ENCODE peak calls at places on chromosomes 16 and 17, in five cellular contexts. B is ascending aorta, Z is cardiac fibroblast, M is mammary epithelial cell, T is uterus. S is an unnamed sample.

GRCh38 chr16:7443966-7444365 is 111.3 kb downstream of the RBFOX1 start:
- DNase-seq in Z (no peak), T (no peak), M (no peak), B (no peak), S (no peak)

GRCh38 chr16:67457611-67458010 is 23.3 kb downstream of the ATP6V0D1 start:
- DNase-seq in B (no peak), Z (no peak), T (no peak), M (no peak), S (no peak)

GRCh38 chr16:85894266-85894665 is 4.7 kb upstream of the IRF8 start:
- DNase-seq in B (no peak), T (no peak), M (no peak), Z (no peak), S (no peak)

GRCh38 chr16:72198021-72198420 is 26.1 kb upstream of the PMFBP1 start:
- DNase-seq in B (no peak), Z (peak; percentile 93), T (no peak), M (no peak), S (no peak)

GRCh38 chr16:85114909-85115567 is 2.8 kb upstream of the CIBAR2 start:
- DNase-seq in T (peak; percentile 86), B (peak; percentile 93), M (peak; percentile 61), Z (peak; percentile 85), S (peak; percentile 42)

GRCh38 chr17:74512624-74513084 is 18.6 kb downstream of the CD300LB start:
- DNase-seq in Z (peak; percentile 29), T (no peak), M (peak; percentile 18), B (no peak), S (no peak)

GRCh38 chr17:45052052-45052772 is 780 bp upstream of the DCAKD start:
- DNase-seq in Z (no peak), T (peak; percentile 62), B (peak; percentile 71), M (peak; percentile 61), S (no peak)

GRCh38 chr17:550041-550398 is 164.6 kb downstream of the VPS53 start:
- DNase-seq in B (no peak), T (no peak), Z (no peak), M (peak; percentile 66), S (no peak)

GRCh38 chr17:70169707-70170597 is 620 bp downstream of the KCNJ2 start:
- DNase-seq in B (no peak), Z (peak; percentile 17), T (no peak), M (no peak), S (no peak)

GRCh38 chr17:185445-186138 is 4.1 kb upstream of the DOC2B start:
- DNase-seq in Z (no peak), B (no peak), T (no peak), M (peak; percentile 75), S (no peak)

GRCh38 chr17:79295307-79295706 is 220.7 kb downstream of the ENGASE start:
- DNase-seq in B (no peak), M (no peak), Z (no peak), T (no peak), S (no peak)

GRCh38 chr16:17133851-17134250 is 336.9 kb downstream of the XYLT1 start:
- DNase-seq in M (no peak), T (no peak), Z (no peak), B (no peak), S (no peak)
- TF ChIP-seq CTCF in M (no peak), T (no peak), Z (no peak), B (no peak), S (no peak)

GRCh38 chr17:40796846-40797245 is 2.9 kb downstream of the KRT28 start:
- DNase-seq in M (no peak), B (no peak), T (no peak), Z (no peak), S (no peak)
- TF ChIP-seq CTCF in M (no peak), B (no peak), T (no peak), Z (no peak), S (no peak)

DNA sequence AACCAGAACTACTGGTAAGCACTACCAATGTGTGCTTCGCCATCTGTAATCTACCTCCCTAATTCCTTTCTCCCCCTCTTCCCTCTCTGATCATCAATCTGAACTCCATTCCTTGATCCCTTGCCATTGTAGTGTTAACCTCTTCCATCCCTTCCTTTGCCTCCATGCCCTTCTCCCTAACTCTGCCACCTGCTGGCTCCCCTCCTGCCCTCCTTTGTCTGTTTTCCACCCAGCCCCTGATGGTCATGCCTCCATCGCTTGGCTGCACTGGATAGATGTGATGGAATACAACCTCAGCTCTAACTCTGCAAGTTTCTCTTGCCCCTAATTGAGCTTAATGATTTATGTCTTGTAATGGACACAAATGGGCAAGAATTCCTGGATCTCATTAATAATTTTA is 108.2 kb upstream of the ASIC2 start:
- DNase-seq in T (no peak), Z (no peak), B (no peak), M (no peak), S (no peak)
- TF ChIP-seq CTCF in T (no peak), Z (no peak), B (no peak), M (no peak), S (no peak)

GRCh38 chr16:79562166-79562823 is 38.2 kb downstream of the MAF start:
- DNase-seq in B (no peak), Z (no peak), M (no peak), T (no peak), S (no peak)
- TF ChIP-seq CTCF in B (no peak), Z (no peak), M (no peak), T (no peak), S (no peak)

S was measured in GM12864.